ENCODE peak calls at places on chromosomes 1 and 21, in five cellular contexts. O, A, M, R and K are unnamed samples.

GRCh38 chr1:238823416-238823815 is 563.0 kb upstream of the CHRM3 start:
- DNase-seq in A (no peak), M (no peak), R (no peak), O (no peak), K (no peak)

GRCh38 chr1:180615493-180616290 is 16.1 kb upstream of the XPR1 start:
- DNase-seq in M (no peak), R (no peak), O (no peak), A (no peak), K (no peak)

GRCh38 chr21:35721701-35722100 is 338.6 kb downstream of the SETD4 start:
- DNase-seq in A (no peak), O (no peak), R (no peak), M (no peak), K (no peak)

GRCh38 chr1:186212574-186213224 is 162.4 kb downstream of the TPR start:
- DNase-seq in R (peak; percentile 89), O (peak; percentile 31), A (peak; percentile 23), M (peak; percentile 89), K (no peak)

GRCh38 chr1:226629896-226630550 is 81.5 kb downstream of the STUM start:
- DNase-seq in A (no peak), O (no peak), R (no peak), M (no peak), K (peak; percentile 26)

GRCh38 chr1:147627435-147628110 is 42.8 kb downstream of the ACP6 start:
- DNase-seq in M (peak; percentile 70), O (peak; percentile 37), A (peak; percentile 59), R (peak; percentile 76), K (peak; percentile 67)

GRCh38 chr1:44681905-44682900 is 7.7 kb downstream of the ARMH1 start:
- DNase-seq in A (no peak), R (peak; percentile 54), M (no peak), O (no peak), K (no peak)

GRCh38 chr1:156421062-156421938 is 52.3 kb downstream of the RHBG start:
- DNase-seq in A (peak; percentile 99), M (no peak), R (peak; percentile 87), O (peak; percentile 26), K (peak; percentile 84)

GRCh38 chr1:84524590-84524989 is 18.2 kb upstream of the GNG5 start:
- DNase-seq in M (peak; percentile 44), A (no peak), R (no peak), O (no peak), K (no peak)

GRCh38 chr1:77406661-77407060 is 124.8 kb downstream of the AK5 start:
- DNase-seq in M (no peak), R (peak; percentile 90), A (no peak), O (no peak), K (no peak)

GRCh38 chr1:43653339-43653738 is 3.4 kb downstream of the KDM4A start:
- DNase-seq in R (no peak), O (no peak), M (peak; percentile 79), A (no peak), K (no peak)

GRCh38 chr1:32208463-32208862 is 426 bp upstream of the DCDC2B start:
- DNase-seq in M (no peak), A (no peak), O (no peak), R (no peak), K (no peak)